ENCODE peak calls at places on chromosomes 3 and 15, in four cellular contexts. One of them, this sample, is unnamed.

GRCh38 chr3:160296591-160296990 is 71.4 kb downstream of the C3orf80 start:
- DNase-seq in choroid plexus epithelial cell: peak; percentile 66
- DNase-seq in heart right ventricle: no peak
- DNase-seq in MM.1S: no peak
- DNase-seq in this sample: no peak

GRCh38 chr3:38031022-38031994 is 1.9 kb upstream of the PLCD1 start:
- DNase-seq in choroid plexus epithelial cell: no peak
- DNase-seq in heart right ventricle: no peak
- DNase-seq in MM.1S: no peak
- DNase-seq in this sample: no peak

GRCh38 chr3:8020459-8020858 is 481.2 kb upstream of the LMCD1 start:
- DNase-seq in choroid plexus epithelial cell: no peak
- DNase-seq in heart right ventricle: no peak
- DNase-seq in MM.1S: no peak
- DNase-seq in this sample: no peak

GRCh38 chr3:13087320-13087985 is 14.2 kb upstream of the IQSEC1 start:
- DNase-seq in choroid plexus epithelial cell: no peak
- DNase-seq in heart right ventricle: no peak
- DNase-seq in MM.1S: no peak
- DNase-seq in this sample: no peak

GRCh38 chr15:38793181-38793580 is 228.6 kb upstream of the RASGRP1 start:
- DNase-seq in choroid plexus epithelial cell: no peak
- DNase-seq in heart right ventricle: no peak
- DNase-seq in MM.1S: no peak
- DNase-seq in this sample: no peak

GRCh38 chr3:12782172-12782815 is 14.2 kb upstream of the CAND2 start:
- DNase-seq in choroid plexus epithelial cell: peak; percentile 77
- DNase-seq in heart right ventricle: no peak
- DNase-seq in MM.1S: no peak
- DNase-seq in this sample: no peak

GRCh38 chr15:88983861-88984429 is 70.8 kb upstream of the MFGE8 start:
- DNase-seq in choroid plexus epithelial cell: no peak
- DNase-seq in heart right ventricle: no peak
- DNase-seq in MM.1S: no peak
- DNase-seq in this sample: no peak

GRCh38 chr15:92929002-92929401 is 28.9 kb downstream of the CHD2 start:
- DNase-seq in choroid plexus epithelial cell: no peak
- DNase-seq in heart right ventricle: no peak
- DNase-seq in MM.1S: no peak
- DNase-seq in this sample: no peak

GRCh38 chr15:53843166-53843565 is 83.7 kb upstream of the WDR72 start:
- DNase-seq in choroid plexus epithelial cell: no peak
- DNase-seq in heart right ventricle: no peak
- DNase-seq in MM.1S: no peak
- DNase-seq in this sample: no peak

GRCh38 chr3:139482206-139482605 is 5.9 kb upstream of the RBP2 start:
- DNase-seq in choroid plexus epithelial cell: no peak
- DNase-seq in heart right ventricle: no peak
- DNase-seq in MM.1S: no peak
- DNase-seq in this sample: no peak

GRCh38 chr3:80142714-80143113 is 374.9 kb upstream of the ROBO1 start:
- DNase-seq in choroid plexus epithelial cell: no peak
- DNase-seq in heart right ventricle: no peak
- DNase-seq in MM.1S: no peak
- DNase-seq in this sample: no peak

GRCh38 chr15:38899300-38899699 is 334.7 kb upstream of the RASGRP1 start:
- DNase-seq in choroid plexus epithelial cell: peak; percentile 85
- DNase-seq in heart right ventricle: no peak
- DNase-seq in MM.1S: no peak
- DNase-seq in this sample: no peak

GRCh38 chr3:15148614-15149013 is 49.7 kb upstream of the RBSN start:
- DNase-seq in choroid plexus epithelial cell: peak; percentile 21
- DNase-seq in heart right ventricle: no peak
- DNase-seq in MM.1S: no peak
- DNase-seq in this sample: no peak
- TF ChIP-seq CTCF in choroid plexus epithelial cell: no peak
- TF ChIP-seq CTCF in heart right ventricle: no peak
- TF ChIP-seq CTCF in MM.1S: no peak
- TF ChIP-seq CTCF in this sample: no peak

DNA sequence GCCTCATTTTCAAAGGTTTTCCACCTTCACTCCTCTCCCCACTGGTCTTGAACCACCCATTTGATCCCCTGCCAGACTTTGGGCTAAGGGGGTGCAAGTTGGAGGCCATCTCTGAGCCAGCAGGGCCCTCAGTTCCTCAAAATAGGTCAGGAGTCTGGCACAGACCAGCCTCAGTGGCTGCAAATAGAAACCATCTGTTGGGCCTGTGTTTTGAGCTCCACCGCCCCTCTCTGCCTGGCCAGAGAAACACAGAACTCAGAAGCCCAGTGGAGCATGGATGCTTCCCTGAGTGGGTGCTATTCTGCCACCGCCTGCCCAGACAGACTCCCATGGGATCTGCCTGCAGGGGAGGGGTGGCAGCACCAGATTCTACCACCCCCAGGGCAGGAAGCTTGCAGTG is 56.3 kb downstream of the CORO2B start:
- DNase-seq in choroid plexus epithelial cell: no peak
- DNase-seq in heart right ventricle: peak; percentile 41
- DNase-seq in MM.1S: no peak
- DNase-seq in this sample: no peak
- H3K4me3 ChIP-seq in choroid plexus epithelial cell: no peak overlapping the region
- H3K4me3 ChIP-seq in heart right ventricle: no peak overlapping the region
- H3K4me3 ChIP-seq in MM.1S: no peak overlapping the region
- H3K4me3 ChIP-seq in this sample: no peak overlapping the region

GRCh38 chr3:158794936-158795518 is 6.8 kb upstream of the MFSD1 start:
- DNase-seq in choroid plexus epithelial cell: peak; percentile 86
- DNase-seq in heart right ventricle: no peak
- DNase-seq in MM.1S: peak; percentile 76
- DNase-seq in this sample: peak; percentile 12
- TF ChIP-seq CTCF in choroid plexus epithelial cell: peak; percentile 65
- TF ChIP-seq CTCF in heart right ventricle: peak; percentile 49
- TF ChIP-seq CTCF in MM.1S: peak; percentile 95
- TF ChIP-seq CTCF in this sample: peak; percentile 67

DNA sequence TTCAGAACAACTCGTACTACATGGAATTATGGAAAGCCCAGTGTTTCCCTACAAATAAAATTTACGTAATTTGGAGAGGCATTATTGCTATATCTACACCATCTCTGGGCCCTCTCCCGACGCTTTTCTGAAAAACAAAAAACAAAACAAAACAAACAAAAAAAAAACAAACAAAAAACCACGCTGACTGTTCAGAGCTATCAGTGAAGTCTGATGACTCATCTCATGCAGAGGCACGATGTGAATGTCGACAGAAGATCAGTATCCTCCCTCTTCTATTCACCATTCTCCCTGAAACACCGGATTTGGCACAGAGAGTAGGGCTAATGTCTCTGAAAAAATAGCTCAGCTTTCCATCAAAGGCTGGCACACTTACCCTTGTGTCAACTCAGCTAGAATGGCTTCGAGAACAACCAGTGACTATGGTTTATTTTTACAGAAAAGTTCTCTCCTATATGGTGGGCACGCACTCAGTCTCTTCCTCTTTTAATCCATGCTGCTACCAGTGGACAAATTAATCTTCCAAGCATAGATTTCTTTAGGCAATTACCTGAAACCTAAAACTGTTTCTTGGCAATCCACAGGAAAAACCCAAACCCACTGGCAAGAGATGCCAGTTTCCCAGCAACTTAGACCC is 1.5 kb downstream of the CRBN start:
- DNase-seq in choroid plexus epithelial cell: peak; percentile 48
- DNase-seq in heart right ventricle: no peak
- DNase-seq in MM.1S: no peak
- DNase-seq in this sample: no peak
- H3K4me3 ChIP-seq in choroid plexus epithelial cell: peak overlapping the region; percentile 14
- H3K4me3 ChIP-seq in heart right ventricle: no peak overlapping the region
- H3K4me3 ChIP-seq in MM.1S: no peak overlapping the region
- H3K4me3 ChIP-seq in this sample: no peak overlapping the region

This sample was measured in GM12864.